ENCODE peak calls at places on chromosomes 3 and 15, in ten cellular contexts. J, D, L, R, S, A, K, E, Y and V are unnamed samples.
A peak's percentile ranks its signal among the peaks of the same experiment; 100 is the strongest.

GRCh38 chr3:177824190-177824786 is 627.0 kb upstream of the TBL1XR1 start:
- DNase-seq in J (no peak), D (peak; percentile 55), L (peak; percentile 60), R (no peak), S (peak; percentile 79), A (peak; percentile 85), K (no peak), E (peak; percentile 51), Y (peak; percentile 59), V (no peak)

GRCh38 chr3:38369186-38369585 is 22.6 kb downstream of the XYLB start:
- DNase-seq in J (no peak), D (no peak), L (no peak), R (no peak), S (no peak), A (no peak), K (no peak), E (no peak), Y (no peak), V (no peak)

GRCh38 chr3:53159415-53160135 is 1.4 kb upstream of the PRKCD start:
- DNase-seq in J (no peak), D (no peak), L (peak; percentile 42), R (peak; percentile 78), S (no peak), A (no peak), K (no peak), E (peak; percentile 56), Y (peak; percentile 96), V (no peak)

GRCh38 chr15:90286678-90287077 is 21.2 kb downstream of the NGRN start:
- DNase-seq in J (no peak), D (peak; percentile 25), L (no peak), R (no peak), S (no peak), A (no peak), K (peak; percentile 27), E (no peak), Y (no peak), V (no peak)

GRCh38 chr3:60636846-60637245 is 614.4 kb downstream of the FHIT start:
- DNase-seq in J (no peak), D (peak; percentile 20), L (no peak), R (peak; percentile 44), S (no peak), A (no peak), K (no peak), E (no peak), Y (no peak), V (no peak)

GRCh38 chr3:135097276-135097946 is 302.4 kb downstream of the EPHB1 start:
- DNase-seq in J (no peak), D (no peak), L (no peak), R (no peak), S (no peak), A (no peak), K (no peak), E (no peak), Y (no peak), V (no peak)

GRCh38 chr15:58682234-58682633 is 67.3 kb downstream of the ADAM10 start:
- DNase-seq in J (no peak), D (no peak), L (no peak), R (no peak), S (no peak), A (no peak), K (no peak), E (no peak), Y (no peak), V (no peak)

GRCh38 chr3:70621451-70621850 is 309.0 kb upstream of the MDFIC2 start:
- DNase-seq in J (no peak), D (no peak), L (no peak), R (no peak), S (no peak), A (no peak), K (no peak), E (no peak), Y (no peak), V (no peak)

GRCh38 chr3:19399356-19399755 is 251.0 kb downstream of the KCNH8 start:
- DNase-seq in J (no peak), D (no peak), L (no peak), R (no peak), S (no peak), A (no peak), K (no peak), E (no peak), Y (no peak), V (no peak)

GRCh38 chr15:72168131-72168825 is 29.3 kb downstream of the GRAMD2A start:
- DNase-seq in J (no peak), D (peak; percentile 38), L (no peak), R (no peak), S (no peak), A (no peak), K (no peak), E (no peak), Y (no peak), V (no peak)

DNA sequence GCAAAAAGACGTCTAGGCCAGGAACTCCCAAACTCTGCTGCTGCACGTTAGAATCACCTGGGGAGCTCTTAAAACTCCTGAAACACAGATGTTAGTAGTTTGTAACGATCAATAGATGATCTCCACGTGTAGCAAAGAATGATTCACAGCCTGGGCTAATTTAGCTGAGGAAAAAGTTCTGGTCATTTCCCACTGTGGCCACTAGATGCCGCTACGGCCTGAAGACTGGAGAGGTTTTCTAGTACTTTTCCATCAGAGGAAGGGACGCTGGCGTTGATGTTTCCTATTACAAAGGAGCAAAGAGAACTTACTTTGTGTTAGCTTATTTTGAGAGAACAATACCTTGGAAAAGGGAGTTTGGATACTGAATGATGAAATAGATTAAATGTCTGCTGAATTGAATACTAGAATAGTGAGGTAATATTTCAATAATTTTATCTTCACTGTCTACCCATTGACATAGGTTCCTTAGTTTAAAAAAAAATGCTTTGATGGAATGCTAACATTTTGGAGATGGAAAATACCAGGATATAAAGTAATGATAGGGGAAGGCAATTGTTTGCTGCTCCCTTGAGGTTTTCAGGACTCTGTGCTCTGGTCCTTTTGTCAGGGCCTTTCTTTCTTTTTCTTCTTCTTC is 159.1 kb downstream of the P3H2 start:
- DNase-seq in J (peak; percentile 37), D (peak; percentile 82), L (peak; percentile 66), R (peak; percentile 83), S (peak; percentile 77), A (peak; percentile 81), K (peak; percentile 44), E (peak; percentile 76), Y (peak; percentile 81), V (peak; percentile 56)
- H3K27ac ChIP-seq in J (no peak overlapping the region), D (no peak overlapping the region), L (peak overlapping the region; percentile 8), R (no peak overlapping the region), S (peak overlapping the region; percentile 44), A (peak overlapping the region; percentile 34), K (no peak overlapping the region), E (no peak overlapping the region), Y (no peak overlapping the region), V (no peak overlapping the region)

DNA sequence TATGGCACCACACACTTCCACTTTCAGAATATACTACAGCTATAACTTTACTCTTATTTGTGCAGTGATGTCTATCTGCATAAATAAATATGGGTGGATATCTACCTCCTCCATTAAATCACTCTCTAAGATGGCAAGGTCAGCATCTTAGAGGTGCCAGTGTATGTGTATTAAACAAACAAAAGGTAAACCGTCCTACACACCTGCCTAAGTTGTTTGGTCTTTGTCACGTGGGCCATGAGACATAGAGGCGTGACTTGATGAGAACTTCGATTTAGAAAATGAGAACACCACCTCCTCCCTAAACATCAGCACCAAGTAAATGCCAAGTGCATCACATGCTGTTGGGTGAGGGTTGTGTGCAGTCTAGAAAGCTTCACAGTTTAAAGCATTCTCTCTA is 310.6 kb downstream of the GRM7 start:
- DNase-seq in J (no peak), D (no peak), L (no peak), R (no peak), S (no peak), A (no peak), K (no peak), E (no peak), Y (no peak), V (no peak)
- H3K9me3 ChIP-seq in J (no peaks in the 10 kb centered on the region), D (peaks cover 6% of the 10 kb centered on the region), L (no peaks in the 10 kb centered on the region), R (no peaks in the 10 kb centered on the region), S (no peaks in the 10 kb centered on the region), A (no peaks in the 10 kb centered on the region), K (no peaks in the 10 kb centered on the region), E (peaks cover 6% of the 10 kb centered on the region), Y (no peaks in the 10 kb centered on the region), V (peaks cover 12% of the 10 kb centered on the region)

DNA sequence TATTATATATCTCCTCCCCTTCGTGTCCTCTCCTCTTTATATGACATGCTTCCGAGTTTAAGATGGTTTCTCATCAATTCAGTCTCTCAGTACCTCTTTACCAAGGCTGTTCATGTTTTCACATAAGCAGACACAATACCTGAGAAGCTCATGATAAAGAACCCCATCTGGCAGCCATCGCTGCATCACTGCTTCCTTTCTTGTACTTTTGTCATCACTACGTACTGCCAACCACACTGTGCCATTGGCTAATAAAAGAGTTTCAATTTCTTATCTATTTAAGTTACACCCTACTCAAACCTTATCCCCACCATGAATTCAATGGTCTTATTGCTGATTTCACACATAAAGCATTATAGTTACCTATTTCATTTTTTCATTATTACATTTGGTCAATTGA is 484.7 kb upstream of the CNTN4 start:
- DNase-seq in J (no peak), D (no peak), L (no peak), R (no peak), S (no peak), A (no peak), K (no peak), E (no peak), Y (no peak), V (no peak)
- H3K27me3 ChIP-seq in J (no peaks in the 10 kb centered on the region), D (no peaks in the 10 kb centered on the region), L (no peaks in the 10 kb centered on the region), R (no peaks in the 10 kb centered on the region), S (no peaks in the 10 kb centered on the region), A (no peaks in the 10 kb centered on the region), K (no peaks in the 10 kb centered on the region), E (no peaks in the 10 kb centered on the region), Y (no peaks in the 10 kb centered on the region), V (no peaks in the 10 kb centered on the region)

DNA sequence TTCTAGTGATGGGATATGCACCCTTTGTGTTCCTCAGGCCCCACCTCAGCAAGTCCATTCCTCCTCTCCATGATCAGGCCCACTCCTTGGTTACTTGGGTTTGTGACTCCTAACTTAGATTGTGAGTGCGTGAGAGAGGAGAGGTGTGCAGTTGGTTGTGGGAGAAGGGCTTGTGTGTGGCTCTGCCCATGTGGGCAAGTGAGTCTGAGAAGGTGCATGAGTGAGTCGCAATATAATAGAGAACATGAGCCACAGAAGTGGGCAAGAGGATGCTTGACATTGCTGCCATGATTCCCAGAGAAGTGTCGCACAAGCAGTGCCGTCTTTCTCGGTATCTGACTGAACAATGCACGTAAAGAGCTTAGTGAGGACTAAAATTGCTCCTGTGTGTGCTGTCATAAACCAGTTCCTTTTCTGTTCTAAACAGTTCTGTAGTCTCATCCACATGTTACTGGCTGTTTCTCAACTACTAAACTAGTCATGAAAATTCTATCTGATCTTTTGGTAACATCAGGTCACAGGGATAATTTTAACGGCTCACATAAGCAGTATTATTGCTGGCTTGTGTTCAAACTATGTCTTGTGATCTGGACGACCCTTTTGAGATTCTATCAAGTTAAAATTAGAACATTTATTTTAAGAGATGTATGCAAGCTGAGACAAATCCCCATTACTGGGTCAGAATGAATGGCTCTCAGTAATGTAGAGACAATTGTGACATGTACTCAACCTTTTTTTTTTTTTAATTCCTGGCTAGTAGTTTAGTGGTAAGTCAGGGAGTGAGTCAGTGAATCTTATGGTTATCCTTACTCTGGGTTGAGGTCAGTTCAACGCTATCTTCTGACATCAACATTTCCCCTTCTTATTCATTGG is 25.6 kb downstream of the GYG1 start:
- DNase-seq in J (no peak), D (peak; percentile 98), L (no peak), R (no peak), S (no peak), A (no peak), K (no peak), E (no peak), Y (no peak), V (peak; percentile 78)
- H3K27ac ChIP-seq in J (peak overlapping the region; percentile 70), D (peak overlapping the region; percentile 99), L (peak overlapping the region; percentile 51), R (no peak overlapping the region), S (peak overlapping the region; percentile 56), A (peak overlapping the region; percentile 61), K (no peak overlapping the region), E (peak overlapping the region; percentile 25), Y (no peak overlapping the region), V (peak overlapping the region; percentile 77)

GRCh38 chr15:22262613-22263020 is 182.3 kb downstream of the OR4M2 start:
- DNase-seq in J (no peak), D (no peak), L (no peak), R (no peak), S (no peak), A (no peak), K (no peak), E (no peak), Y (peak; percentile 46), V (no peak)
- H3K9me3 ChIP-seq in J (no peaks in the 10 kb centered on the region), D (peaks cover 25% of the 10 kb centered on the region), L (no peaks in the 10 kb centered on the region), R (peaks cover 91% of the 10 kb centered on the region), S (no peaks in the 10 kb centered on the region), A (no peaks in the 10 kb centered on the region), K (no peaks in the 10 kb centered on the region), E (no peaks in the 10 kb centered on the region), Y (no peaks in the 10 kb centered on the region), V (peaks cover 48% of the 10 kb centered on the region)